ENCODE peak calls at places on chromosomes 3 and 15, in seven cellular contexts. One of them, this sample, is unnamed.
A peak's percentile ranks its signal among the peaks of the same experiment; 100 is the strongest.

GRCh38 chr3:29385056-29385455 is 104.2 kb downstream of the RBMS3 start:
- DNase-seq in HepG2: no peak
- DNase-seq in GM23248: peak; percentile 40
- DNase-seq in CD4-positive, alpha-beta memory T cell: no peak
- DNase-seq in CD8-positive, alpha-beta memory T cell: no peak
- DNase-seq in A549: no peak
- DNase-seq in cardiac muscle cell: peak; percentile 76
- DNase-seq in this sample: no peak

GRCh38 chr15:51841401-51842040 is 12.1 kb downstream of the TMOD3 start:
- DNase-seq in HepG2: no peak
- DNase-seq in GM23248: no peak
- DNase-seq in CD4-positive, alpha-beta memory T cell: no peak
- DNase-seq in CD8-positive, alpha-beta memory T cell: no peak
- DNase-seq in A549: no peak
- DNase-seq in cardiac muscle cell: no peak
- DNase-seq in this sample: no peak

GRCh38 chr3:181056276-181056675 is 66.7 kb upstream of the DNAJC19 start:
- DNase-seq in HepG2: no peak
- DNase-seq in GM23248: no peak
- DNase-seq in CD4-positive, alpha-beta memory T cell: no peak
- DNase-seq in CD8-positive, alpha-beta memory T cell: no peak
- DNase-seq in A549: no peak
- DNase-seq in cardiac muscle cell: no peak
- DNase-seq in this sample: no peak

GRCh38 chr3:151835751-151836550 is 22.0 kb downstream of the AADAC start:
- DNase-seq in HepG2: no peak
- DNase-seq in GM23248: peak; percentile 48
- DNase-seq in CD4-positive, alpha-beta memory T cell: no peak
- DNase-seq in CD8-positive, alpha-beta memory T cell: no peak
- DNase-seq in A549: peak; percentile 41
- DNase-seq in cardiac muscle cell: peak; percentile 71
- DNase-seq in this sample: no peak

GRCh38 chr15:60835974-60836373 is 357.0 kb upstream of the ICE2 start:
- DNase-seq in HepG2: no peak
- DNase-seq in GM23248: peak; percentile 97
- DNase-seq in CD4-positive, alpha-beta memory T cell: no peak
- DNase-seq in CD8-positive, alpha-beta memory T cell: no peak
- DNase-seq in A549: no peak
- DNase-seq in cardiac muscle cell: no peak
- DNase-seq in this sample: no peak

GRCh38 chr3:65265942-65266341 is 578.1 kb upstream of the ADAMTS9 start:
- DNase-seq in HepG2: no peak
- DNase-seq in GM23248: no peak
- DNase-seq in CD4-positive, alpha-beta memory T cell: no peak
- DNase-seq in CD8-positive, alpha-beta memory T cell: no peak
- DNase-seq in A549: no peak
- DNase-seq in cardiac muscle cell: no peak
- DNase-seq in this sample: no peak

GRCh38 chr3:55912880-55913279 is 425.8 kb upstream of the WNT5A start:
- DNase-seq in HepG2: no peak
- DNase-seq in GM23248: no peak
- DNase-seq in CD4-positive, alpha-beta memory T cell: no peak
- DNase-seq in CD8-positive, alpha-beta memory T cell: no peak
- DNase-seq in A549: no peak
- DNase-seq in cardiac muscle cell: no peak
- DNase-seq in this sample: no peak

GRCh38 chr3:165837058-165837525 is at the start of gene BCHE:
- DNase-seq in HepG2: no peak
- DNase-seq in GM23248: no peak
- DNase-seq in CD4-positive, alpha-beta memory T cell: no peak
- DNase-seq in CD8-positive, alpha-beta memory T cell: no peak
- DNase-seq in A549: peak; percentile 69
- DNase-seq in cardiac muscle cell: peak; percentile 75
- DNase-seq in this sample: no peak

GRCh38 chr15:34793901-34794300 is 1.4 kb downstream of the ACTC1 start:
- DNase-seq in HepG2: no peak
- DNase-seq in GM23248: peak; percentile 20
- DNase-seq in CD4-positive, alpha-beta memory T cell: no peak
- DNase-seq in CD8-positive, alpha-beta memory T cell: no peak
- DNase-seq in A549: no peak
- DNase-seq in cardiac muscle cell: no peak
- DNase-seq in this sample: no peak

GRCh38 chr3:65559643-65560042 is 479.1 kb downstream of the MAGI1 start:
- DNase-seq in HepG2: no peak
- DNase-seq in GM23248: no peak
- DNase-seq in CD4-positive, alpha-beta memory T cell: no peak
- DNase-seq in CD8-positive, alpha-beta memory T cell: no peak
- DNase-seq in A549: no peak
- DNase-seq in cardiac muscle cell: no peak
- DNase-seq in this sample: no peak

GRCh38 chr3:10344147-10344943 is 23.4 kb upstream of the SEC13 start:
- DNase-seq in HepG2: no peak
- DNase-seq in GM23248: peak; percentile 49
- DNase-seq in CD4-positive, alpha-beta memory T cell: peak; percentile 47
- DNase-seq in CD8-positive, alpha-beta memory T cell: peak; percentile 38
- DNase-seq in A549: peak; percentile 56
- DNase-seq in cardiac muscle cell: peak; percentile 64
- DNase-seq in this sample: peak; percentile 42

GRCh38 chr15:49096090-49096750 is 50.0 kb upstream of the SECISBP2L start:
- DNase-seq in HepG2: peak; percentile 70
- DNase-seq in GM23248: no peak
- DNase-seq in CD4-positive, alpha-beta memory T cell: no peak
- DNase-seq in CD8-positive, alpha-beta memory T cell: no peak
- DNase-seq in A549: no peak
- DNase-seq in cardiac muscle cell: no peak
- DNase-seq in this sample: no peak

GRCh38 chr15:41778503-41778902 is 4.2 kb downstream of the MAPKBP1 start:
- DNase-seq in HepG2: no peak
- DNase-seq in GM23248: no peak
- DNase-seq in CD4-positive, alpha-beta memory T cell: no peak
- DNase-seq in CD8-positive, alpha-beta memory T cell: no peak
- DNase-seq in A549: no peak
- DNase-seq in cardiac muscle cell: peak; percentile 39
- DNase-seq in this sample: no peak

GRCh38 chr3:141478139-141478538 is 8.7 kb upstream of the RASA2 start:
- DNase-seq in HepG2: no peak
- DNase-seq in GM23248: no peak
- DNase-seq in CD4-positive, alpha-beta memory T cell: no peak
- DNase-seq in CD8-positive, alpha-beta memory T cell: no peak
- DNase-seq in A549: no peak
- DNase-seq in cardiac muscle cell: no peak
- DNase-seq in this sample: no peak

GRCh38 chr3:99843590-99844260 is 26.1 kb downstream of the CMSS1 start:
- DNase-seq in HepG2: no peak
- DNase-seq in GM23248: peak; percentile 45
- DNase-seq in CD4-positive, alpha-beta memory T cell: no peak
- DNase-seq in CD8-positive, alpha-beta memory T cell: no peak
- DNase-seq in A549: no peak
- DNase-seq in cardiac muscle cell: peak; percentile 28
- DNase-seq in this sample: no peak

GRCh38 chr3:190526787-190527767 is 13.2 kb downstream of the IL1RAP start:
- DNase-seq in HepG2: peak; percentile 57
- DNase-seq in GM23248: peak; percentile 73
- DNase-seq in CD4-positive, alpha-beta memory T cell: no peak
- DNase-seq in CD8-positive, alpha-beta memory T cell: no peak
- DNase-seq in A549: no peak
- DNase-seq in cardiac muscle cell: peak; percentile 78
- DNase-seq in this sample: no peak

GRCh38 chr3:75295013-75295412 is 369.1 kb upstream of the FRG2C start:
- DNase-seq in HepG2: no peak
- DNase-seq in GM23248: no peak
- DNase-seq in CD4-positive, alpha-beta memory T cell: no peak
- DNase-seq in CD8-positive, alpha-beta memory T cell: no peak
- DNase-seq in A549: no peak
- DNase-seq in cardiac muscle cell: no peak
- DNase-seq in this sample: no peak

GRCh38 chr3:159128628-159129027 is 326.8 kb downstream of the MFSD1 start:
- DNase-seq in HepG2: no peak
- DNase-seq in GM23248: peak; percentile 84
- DNase-seq in CD4-positive, alpha-beta memory T cell: no peak
- DNase-seq in CD8-positive, alpha-beta memory T cell: no peak
- DNase-seq in A549: peak; percentile 20
- DNase-seq in cardiac muscle cell: peak; percentile 65
- DNase-seq in this sample: no peak

GRCh38 chr3:96813820-96814580 is 394 bp upstream of the EPHA6 start:
- DNase-seq in HepG2: peak; percentile 18
- DNase-seq in GM23248: peak; percentile 72
- DNase-seq in CD4-positive, alpha-beta memory T cell: no peak
- DNase-seq in CD8-positive, alpha-beta memory T cell: no peak
- DNase-seq in A549: peak; percentile 50
- DNase-seq in cardiac muscle cell: peak; percentile 48
- DNase-seq in this sample: no peak

GRCh38 chr3:191244242-191244867 is 45.3 kb downstream of the OSTN start:
- DNase-seq in HepG2: peak; percentile 6
- DNase-seq in GM23248: peak; percentile 47
- DNase-seq in CD4-positive, alpha-beta memory T cell: no peak
- DNase-seq in CD8-positive, alpha-beta memory T cell: no peak
- DNase-seq in A549: peak; percentile 4
- DNase-seq in cardiac muscle cell: peak; percentile 42
- DNase-seq in this sample: no peak

GRCh38 chr15:68186671-68187397 is 18.3 kb downstream of the CALML4 start:
- DNase-seq in HepG2: no peak
- DNase-seq in GM23248: peak; percentile 84
- DNase-seq in CD4-positive, alpha-beta memory T cell: no peak
- DNase-seq in CD8-positive, alpha-beta memory T cell: no peak
- DNase-seq in A549: no peak
- DNase-seq in cardiac muscle cell: peak; percentile 76
- DNase-seq in this sample: no peak

GRCh38 chr3:191499307-191500125 is 38.6 kb downstream of the PYDC2 start:
- DNase-seq in HepG2: no peak
- DNase-seq in GM23248: peak; percentile 50
- DNase-seq in CD4-positive, alpha-beta memory T cell: no peak
- DNase-seq in CD8-positive, alpha-beta memory T cell: no peak
- DNase-seq in A549: no peak
- DNase-seq in cardiac muscle cell: peak; percentile 58
- DNase-seq in this sample: no peak

GRCh38 chr3:139710212-139710611 is 32.4 kb upstream of the NMNAT3 start:
- DNase-seq in HepG2: peak; percentile 59
- DNase-seq in GM23248: no peak
- DNase-seq in CD4-positive, alpha-beta memory T cell: no peak
- DNase-seq in CD8-positive, alpha-beta memory T cell: no peak
- DNase-seq in A549: no peak
- DNase-seq in cardiac muscle cell: no peak
- DNase-seq in this sample: no peak

GRCh38 chr15:69934607-69935006 is 163.1 kb downstream of the TLE3 start:
- DNase-seq in HepG2: no peak
- DNase-seq in GM23248: no peak
- DNase-seq in CD4-positive, alpha-beta memory T cell: no peak
- DNase-seq in CD8-positive, alpha-beta memory T cell: no peak
- DNase-seq in A549: no peak
- DNase-seq in cardiac muscle cell: no peak
- DNase-seq in this sample: no peak

GRCh38 chr3:70519913-70520659 is 207.6 kb upstream of the MDFIC2 start:
- DNase-seq in HepG2: no peak
- DNase-seq in GM23248: peak; percentile 8
- DNase-seq in CD4-positive, alpha-beta memory T cell: no peak
- DNase-seq in CD8-positive, alpha-beta memory T cell: no peak
- DNase-seq in A549: no peak
- DNase-seq in cardiac muscle cell: peak; percentile 20
- DNase-seq in this sample: no peak

GRCh38 chr3:46821553-46821952 is 41.7 kb downstream of the MYL3 start:
- DNase-seq in HepG2: no peak
- DNase-seq in GM23248: no peak
- DNase-seq in CD4-positive, alpha-beta memory T cell: no peak
- DNase-seq in CD8-positive, alpha-beta memory T cell: no peak
- DNase-seq in A549: no peak
- DNase-seq in cardiac muscle cell: no peak
- DNase-seq in this sample: no peak
- H3K9me3 ChIP-seq in HepG2: peaks cover 11% of the 10 kb centered on the region
- H3K9me3 ChIP-seq in GM23248: no peaks in the 10 kb centered on the region
- H3K9me3 ChIP-seq in CD4-positive, alpha-beta memory T cell: no peaks in the 10 kb centered on the region
- H3K9me3 ChIP-seq in CD8-positive, alpha-beta memory T cell: no peaks in the 10 kb centered on the region
- H3K9me3 ChIP-seq in A549: peaks cover 11% of the 10 kb centered on the region
- H3K9me3 ChIP-seq in cardiac muscle cell: no peaks in the 10 kb centered on the region
- H3K9me3 ChIP-seq in this sample: no peaks in the 10 kb centered on the region

GRCh38 chr15:25065286-25065685 is 110.5 kb downstream of the SNRPN start:
- DNase-seq in HepG2: no peak
- DNase-seq in GM23248: no peak
- DNase-seq in CD4-positive, alpha-beta memory T cell: no peak
- DNase-seq in CD8-positive, alpha-beta memory T cell: no peak
- DNase-seq in A549: no peak
- DNase-seq in cardiac muscle cell: no peak
- DNase-seq in this sample: no peak

GRCh38 chr15:25060996-25061620 is 106.3 kb downstream of the SNRPN start:
- DNase-seq in HepG2: no peak
- DNase-seq in GM23248: no peak
- DNase-seq in CD4-positive, alpha-beta memory T cell: no peak
- DNase-seq in CD8-positive, alpha-beta memory T cell: no peak
- DNase-seq in A549: no peak
- DNase-seq in cardiac muscle cell: no peak
- DNase-seq in this sample: no peak

GRCh38 chr15:25060472-25060803 is 105.7 kb downstream of the SNRPN start:
- DNase-seq in HepG2: no peak
- DNase-seq in GM23248: no peak
- DNase-seq in CD4-positive, alpha-beta memory T cell: no peak
- DNase-seq in CD8-positive, alpha-beta memory T cell: no peak
- DNase-seq in A549: no peak
- DNase-seq in cardiac muscle cell: no peak
- DNase-seq in this sample: no peak

GRCh38 chr15:25061808-25062550 is 107.2 kb downstream of the SNRPN start:
- DNase-seq in HepG2: no peak
- DNase-seq in GM23248: no peak
- DNase-seq in CD4-positive, alpha-beta memory T cell: no peak
- DNase-seq in CD8-positive, alpha-beta memory T cell: no peak
- DNase-seq in A549: no peak
- DNase-seq in cardiac muscle cell: no peak
- DNase-seq in this sample: no peak

GRCh38 chr15:25062551-25063430 is 108.0 kb downstream of the SNRPN start:
- DNase-seq in HepG2: no peak
- DNase-seq in GM23248: no peak
- DNase-seq in CD4-positive, alpha-beta memory T cell: no peak
- DNase-seq in CD8-positive, alpha-beta memory T cell: no peak
- DNase-seq in A549: no peak
- DNase-seq in cardiac muscle cell: no peak
- DNase-seq in this sample: no peak
- H3K9me3 ChIP-seq in HepG2: peaks cover 100% of the 10 kb centered on the region
- H3K9me3 ChIP-seq in GM23248: no peaks in the 10 kb centered on the region
- H3K9me3 ChIP-seq in CD4-positive, alpha-beta memory T cell: peaks cover 21% of the 10 kb centered on the region
- H3K9me3 ChIP-seq in CD8-positive, alpha-beta memory T cell: peaks cover 100% of the 10 kb centered on the region
- H3K9me3 ChIP-seq in A549: peaks cover 71% of the 10 kb centered on the region
- H3K9me3 ChIP-seq in cardiac muscle cell: peaks cover 17% of the 10 kb centered on the region
- H3K9me3 ChIP-seq in this sample: peaks cover 51% of the 10 kb centered on the region

DNA sequence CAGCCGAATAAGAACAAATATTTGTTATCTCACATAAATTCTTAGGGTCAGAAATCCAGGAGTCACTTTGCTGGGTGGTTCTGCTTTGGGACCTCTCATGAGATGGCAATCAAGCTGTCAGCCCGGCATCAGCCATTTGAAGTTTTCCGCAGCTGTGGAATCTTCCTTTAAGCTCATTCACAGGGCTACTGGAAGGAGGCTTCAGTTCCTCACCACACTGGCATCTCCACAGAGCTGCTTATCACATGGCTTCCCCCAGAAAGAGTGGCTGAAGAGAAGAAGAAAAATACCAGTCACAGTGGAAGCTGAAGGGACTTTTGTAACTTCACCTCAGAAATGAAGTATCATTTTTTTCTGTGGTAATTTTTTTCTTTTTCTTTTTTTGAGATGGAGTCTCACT is 267.7 kb downstream of the CHL1 start:
- DNase-seq in HepG2: no peak
- DNase-seq in GM23248: no peak
- DNase-seq in CD4-positive, alpha-beta memory T cell: no peak
- DNase-seq in CD8-positive, alpha-beta memory T cell: no peak
- DNase-seq in A549: no peak
- DNase-seq in cardiac muscle cell: no peak
- DNase-seq in this sample: no peak
- H3K9me3 ChIP-seq in HepG2: peaks cover 48% of the 10 kb centered on the region
- H3K9me3 ChIP-seq in GM23248: no peaks in the 10 kb centered on the region
- H3K9me3 ChIP-seq in CD4-positive, alpha-beta memory T cell: no peaks in the 10 kb centered on the region
- H3K9me3 ChIP-seq in CD8-positive, alpha-beta memory T cell: no peaks in the 10 kb centered on the region
- H3K9me3 ChIP-seq in A549: no peaks in the 10 kb centered on the region
- H3K9me3 ChIP-seq in cardiac muscle cell: no peaks in the 10 kb centered on the region
- H3K9me3 ChIP-seq in this sample: peaks cover 2% of the 10 kb centered on the region

GRCh38 chr15:33551860-33552259 is 241.1 kb downstream of the RYR3 start:
- DNase-seq in HepG2: no peak
- DNase-seq in GM23248: no peak
- DNase-seq in CD4-positive, alpha-beta memory T cell: no peak
- DNase-seq in CD8-positive, alpha-beta memory T cell: no peak
- DNase-seq in A549: no peak
- DNase-seq in cardiac muscle cell: no peak
- DNase-seq in this sample: no peak
- H3K9me3 ChIP-seq in HepG2: no peaks in the 10 kb centered on the region
- H3K9me3 ChIP-seq in GM23248: no peaks in the 10 kb centered on the region
- H3K9me3 ChIP-seq in CD4-positive, alpha-beta memory T cell: no peaks in the 10 kb centered on the region
- H3K9me3 ChIP-seq in CD8-positive, alpha-beta memory T cell: no peaks in the 10 kb centered on the region
- H3K9me3 ChIP-seq in A549: peaks cover 18% of the 10 kb centered on the region
- H3K9me3 ChIP-seq in cardiac muscle cell: no peaks in the 10 kb centered on the region
- H3K9me3 ChIP-seq in this sample: no peaks in the 10 kb centered on the region

This sample was measured in T-helper 17 cell.